ENCODE peak calls at places on chromosome 5, in ten cellular contexts. One of them, this sample, is unnamed.

GRCh38 chr5:134245692-134246091 is 19.8 kb upstream of the PPP2CA start:
- DNase-seq in esophagus muscularis mucosa: peak; percentile 17
- DNase-seq in ovary: no peak
- DNase-seq in brain microvascular endothelial cell: no peak
- DNase-seq in RWPE2: no peak
- DNase-seq in lower lobe of right lung: no peak
- DNase-seq in A673: no peak
- DNase-seq in left lung: no peak
- DNase-seq in fibroblast of mammary gland: no peak
- DNase-seq in neuronal stem cell: no peak
- DNase-seq in this sample: no peak

GRCh38 chr5:13692172-13692571 is 252.3 kb downstream of the DNAH5 start:
- DNase-seq in ovary: no peak
- DNase-seq in left lung: no peak
- DNase-seq in neuronal stem cell: no peak
- DNase-seq in RWPE2: no peak
- DNase-seq in brain microvascular endothelial cell: no peak
- DNase-seq in A673: no peak
- DNase-seq in esophagus muscularis mucosa: no peak
- DNase-seq in fibroblast of mammary gland: no peak
- DNase-seq in lower lobe of right lung: no peak
- DNase-seq in this sample: no peak

GRCh38 chr5:139639619-139640431 is 8.3 kb upstream of the CXXC5 start:
- DNase-seq in ovary: no peak
- DNase-seq in esophagus muscularis mucosa: no peak
- DNase-seq in brain microvascular endothelial cell: no peak
- DNase-seq in RWPE2: peak; percentile 75
- DNase-seq in lower lobe of right lung: no peak
- DNase-seq in left lung: peak; percentile 33
- DNase-seq in fibroblast of mammary gland: peak; percentile 43
- DNase-seq in neuronal stem cell: no peak
- DNase-seq in A673: no peak
- DNase-seq in this sample: no peak

GRCh38 chr5:67146574-67146973 is 50.0 kb downstream of the CD180 start:
- DNase-seq in A673: no peak
- DNase-seq in RWPE2: no peak
- DNase-seq in esophagus muscularis mucosa: no peak
- DNase-seq in brain microvascular endothelial cell: no peak
- DNase-seq in ovary: no peak
- DNase-seq in fibroblast of mammary gland: peak; percentile 32
- DNase-seq in left lung: no peak
- DNase-seq in neuronal stem cell: no peak
- DNase-seq in lower lobe of right lung: no peak
- DNase-seq in this sample: peak; percentile 20

GRCh38 chr5:91562922-91563321 is 179.8 kb upstream of the ARRDC3 start:
- DNase-seq in brain microvascular endothelial cell: no peak
- DNase-seq in fibroblast of mammary gland: no peak
- DNase-seq in A673: no peak
- DNase-seq in neuronal stem cell: no peak
- DNase-seq in left lung: no peak
- DNase-seq in lower lobe of right lung: no peak
- DNase-seq in esophagus muscularis mucosa: no peak
- DNase-seq in RWPE2: no peak
- DNase-seq in ovary: no peak
- DNase-seq in this sample: no peak

GRCh38 chr5:927172-928015 is 34.7 kb downstream of the TRIP13 start:
- DNase-seq in left lung: no peak
- DNase-seq in A673: no peak
- DNase-seq in lower lobe of right lung: no peak
- DNase-seq in RWPE2: no peak
- DNase-seq in brain microvascular endothelial cell: no peak
- DNase-seq in fibroblast of mammary gland: no peak
- DNase-seq in esophagus muscularis mucosa: no peak
- DNase-seq in ovary: peak; percentile 30
- DNase-seq in neuronal stem cell: no peak
- DNase-seq in this sample: no peak

GRCh38 chr5:104045987-104046386 is 483.4 kb upstream of the NUDT12 start:
- DNase-seq in left lung: no peak
- DNase-seq in RWPE2: no peak
- DNase-seq in esophagus muscularis mucosa: no peak
- DNase-seq in neuronal stem cell: no peak
- DNase-seq in ovary: no peak
- DNase-seq in fibroblast of mammary gland: no peak
- DNase-seq in lower lobe of right lung: no peak
- DNase-seq in A673: no peak
- DNase-seq in brain microvascular endothelial cell: no peak
- DNase-seq in this sample: no peak

GRCh38 chr5:161676109-161676508 is 9.4 kb upstream of the GABRA6 start:
- DNase-seq in fibroblast of mammary gland: peak; percentile 0
- DNase-seq in RWPE2: no peak
- DNase-seq in brain microvascular endothelial cell: no peak
- DNase-seq in esophagus muscularis mucosa: no peak
- DNase-seq in A673: peak; percentile 13
- DNase-seq in left lung: no peak
- DNase-seq in neuronal stem cell: peak; percentile 11
- DNase-seq in ovary: no peak
- DNase-seq in lower lobe of right lung: no peak
- DNase-seq in this sample: no peak

GRCh38 chr5:31007672-31008071 is 185.8 kb upstream of the CDH6 start:
- DNase-seq in fibroblast of mammary gland: no peak
- DNase-seq in RWPE2: no peak
- DNase-seq in neuronal stem cell: no peak
- DNase-seq in ovary: no peak
- DNase-seq in brain microvascular endothelial cell: no peak
- DNase-seq in left lung: no peak
- DNase-seq in lower lobe of right lung: no peak
- DNase-seq in esophagus muscularis mucosa: no peak
- DNase-seq in A673: no peak
- DNase-seq in this sample: no peak

GRCh38 chr5:60533789-60534188 is 166.2 kb downstream of the DEPDC1B start:
- DNase-seq in lower lobe of right lung: no peak
- DNase-seq in ovary: no peak
- DNase-seq in esophagus muscularis mucosa: no peak
- DNase-seq in A673: no peak
- DNase-seq in left lung: no peak
- DNase-seq in RWPE2: no peak
- DNase-seq in neuronal stem cell: no peak
- DNase-seq in fibroblast of mammary gland: no peak
- DNase-seq in brain microvascular endothelial cell: no peak
- DNase-seq in this sample: no peak

GRCh38 chr5:168136340-168136739 is 155.1 kb upstream of the WWC1 start:
- DNase-seq in fibroblast of mammary gland: no peak
- DNase-seq in left lung: no peak
- DNase-seq in esophagus muscularis mucosa: no peak
- DNase-seq in A673: no peak
- DNase-seq in RWPE2: no peak
- DNase-seq in lower lobe of right lung: no peak
- DNase-seq in ovary: no peak
- DNase-seq in brain microvascular endothelial cell: no peak
- DNase-seq in neuronal stem cell: no peak
- DNase-seq in this sample: no peak

GRCh38 chr5:81136557-81136956 is 96.6 kb upstream of the CKMT2 start:
- DNase-seq in lower lobe of right lung: no peak
- DNase-seq in fibroblast of mammary gland: no peak
- DNase-seq in ovary: no peak
- DNase-seq in RWPE2: no peak
- DNase-seq in left lung: no peak
- DNase-seq in neuronal stem cell: no peak
- DNase-seq in esophagus muscularis mucosa: no peak
- DNase-seq in brain microvascular endothelial cell: no peak
- DNase-seq in A673: no peak
- DNase-seq in this sample: no peak

GRCh38 chr5:82265052-82265451 is 13.1 kb downstream of the RPS23 start:
- DNase-seq in brain microvascular endothelial cell: no peak
- DNase-seq in ovary: no peak
- DNase-seq in esophagus muscularis mucosa: no peak
- DNase-seq in fibroblast of mammary gland: peak; percentile 45
- DNase-seq in A673: no peak
- DNase-seq in neuronal stem cell: no peak
- DNase-seq in left lung: no peak
- DNase-seq in RWPE2: no peak
- DNase-seq in lower lobe of right lung: no peak
- DNase-seq in this sample: no peak

GRCh38 chr5:21806943-21807342 is 1046.2 kb downstream of the CDH12 start:
- DNase-seq in left lung: no peak
- DNase-seq in brain microvascular endothelial cell: peak; percentile 28
- DNase-seq in fibroblast of mammary gland: peak; percentile 90
- DNase-seq in esophagus muscularis mucosa: no peak
- DNase-seq in neuronal stem cell: no peak
- DNase-seq in A673: peak; percentile 74
- DNase-seq in ovary: no peak
- DNase-seq in RWPE2: no peak
- DNase-seq in lower lobe of right lung: no peak
- DNase-seq in this sample: peak; percentile 71

GRCh38 chr5:151092750-151093149 is 11.9 kb upstream of the TNIP1 start:
- DNase-seq in esophagus muscularis mucosa: no peak
- DNase-seq in fibroblast of mammary gland: peak; percentile 84
- DNase-seq in brain microvascular endothelial cell: peak; percentile 66
- DNase-seq in left lung: no peak
- DNase-seq in A673: no peak
- DNase-seq in ovary: no peak
- DNase-seq in lower lobe of right lung: no peak
- DNase-seq in RWPE2: peak; percentile 85
- DNase-seq in neuronal stem cell: no peak
- DNase-seq in this sample: peak; percentile 69

GRCh38 chr5:137629646-137630045 is 106.2 kb downstream of the KLHL3 start:
- DNase-seq in lower lobe of right lung: no peak
- DNase-seq in ovary: no peak
- DNase-seq in esophagus muscularis mucosa: peak; percentile 80
- DNase-seq in A673: peak; percentile 67
- DNase-seq in fibroblast of mammary gland: peak; percentile 70
- DNase-seq in RWPE2: no peak
- DNase-seq in neuronal stem cell: peak; percentile 54
- DNase-seq in left lung: no peak
- DNase-seq in brain microvascular endothelial cell: peak; percentile 25
- DNase-seq in this sample: no peak

GRCh38 chr5:142253938-142254895 is 70.6 kb downstream of the SPRY4 start:
- DNase-seq in lower lobe of right lung: no peak
- DNase-seq in neuronal stem cell: no peak
- DNase-seq in brain microvascular endothelial cell: no peak
- DNase-seq in esophagus muscularis mucosa: no peak
- DNase-seq in RWPE2: no peak
- DNase-seq in ovary: no peak
- DNase-seq in left lung: no peak
- DNase-seq in A673: no peak
- DNase-seq in fibroblast of mammary gland: peak; percentile 37
- DNase-seq in this sample: peak; percentile 9

GRCh38 chr5:172186114-172186695 is 1.8 kb downstream of the STK10 start:
- DNase-seq in fibroblast of mammary gland: no peak
- DNase-seq in brain microvascular endothelial cell: no peak
- DNase-seq in esophagus muscularis mucosa: no peak
- DNase-seq in A673: no peak
- DNase-seq in RWPE2: peak; percentile 14
- DNase-seq in neuronal stem cell: no peak
- DNase-seq in ovary: peak; percentile 11
- DNase-seq in left lung: no peak
- DNase-seq in lower lobe of right lung: no peak
- DNase-seq in this sample: no peak
- H3K4me3 ChIP-seq in fibroblast of mammary gland: peak overlapping the region; percentile 94
- H3K4me3 ChIP-seq in brain microvascular endothelial cell: peak overlapping the region; percentile 94
- H3K4me3 ChIP-seq in esophagus muscularis mucosa: peak overlapping the region; percentile 94
- H3K4me3 ChIP-seq in A673: no peak overlapping the region
- H3K4me3 ChIP-seq in RWPE2: peak overlapping the region; percentile 63
- H3K4me3 ChIP-seq in neuronal stem cell: no peak overlapping the region
- H3K4me3 ChIP-seq in ovary: peak overlapping the region; percentile 91
- H3K4me3 ChIP-seq in left lung: peak overlapping the region; percentile 96
- H3K4me3 ChIP-seq in lower lobe of right lung: peak overlapping the region; percentile 99
- H3K4me3 ChIP-seq in this sample: peak overlapping the region; percentile 96

GRCh38 chr5:132466453-132467291 is 23.9 kb downstream of the IRF1 start:
- DNase-seq in left lung: peak; percentile 73
- DNase-seq in fibroblast of mammary gland: peak; percentile 44
- DNase-seq in brain microvascular endothelial cell: peak; percentile 86
- DNase-seq in RWPE2: peak; percentile 89
- DNase-seq in neuronal stem cell: no peak
- DNase-seq in ovary: peak; percentile 53
- DNase-seq in esophagus muscularis mucosa: no peak
- DNase-seq in A673: no peak
- DNase-seq in lower lobe of right lung: peak; percentile 83
- DNase-seq in this sample: no peak
- H3K4me3 ChIP-seq in left lung: peak overlapping the region; percentile 18
- H3K4me3 ChIP-seq in fibroblast of mammary gland: no peak overlapping the region
- H3K4me3 ChIP-seq in brain microvascular endothelial cell: no peak overlapping the region
- H3K4me3 ChIP-seq in RWPE2: no peak overlapping the region
- H3K4me3 ChIP-seq in neuronal stem cell: no peak overlapping the region
- H3K4me3 ChIP-seq in ovary: no peak overlapping the region
- H3K4me3 ChIP-seq in esophagus muscularis mucosa: no peak overlapping the region
- H3K4me3 ChIP-seq in A673: no peak overlapping the region
- H3K4me3 ChIP-seq in lower lobe of right lung: peak overlapping the region; percentile 21
- H3K4me3 ChIP-seq in this sample: no peak overlapping the region

GRCh38 chr5:53792338-53792737 is 231.9 kb downstream of the NDUFS4 start:
- DNase-seq in left lung: no peak
- DNase-seq in esophagus muscularis mucosa: peak; percentile 29
- DNase-seq in A673: no peak
- DNase-seq in lower lobe of right lung: no peak
- DNase-seq in neuronal stem cell: no peak
- DNase-seq in fibroblast of mammary gland: no peak
- DNase-seq in brain microvascular endothelial cell: no peak
- DNase-seq in ovary: no peak
- DNase-seq in RWPE2: no peak
- DNase-seq in this sample: peak; percentile 8
- H3K4me3 ChIP-seq in left lung: no peak overlapping the region
- H3K4me3 ChIP-seq in esophagus muscularis mucosa: no peak overlapping the region
- H3K4me3 ChIP-seq in A673: no peak overlapping the region
- H3K4me3 ChIP-seq in lower lobe of right lung: no peak overlapping the region
- H3K4me3 ChIP-seq in neuronal stem cell: no peak overlapping the region
- H3K4me3 ChIP-seq in fibroblast of mammary gland: no peak overlapping the region
- H3K4me3 ChIP-seq in brain microvascular endothelial cell: no peak overlapping the region
- H3K4me3 ChIP-seq in ovary: no peak overlapping the region
- H3K4me3 ChIP-seq in RWPE2: no peak overlapping the region
- H3K4me3 ChIP-seq in this sample: no peak overlapping the region

GRCh38 chr5:172571892-172572291 is 69.2 kb upstream of the NEURL1B start:
- DNase-seq in left lung: no peak
- DNase-seq in ovary: no peak
- DNase-seq in esophagus muscularis mucosa: no peak
- DNase-seq in lower lobe of right lung: no peak
- DNase-seq in RWPE2: no peak
- DNase-seq in brain microvascular endothelial cell: no peak
- DNase-seq in fibroblast of mammary gland: no peak
- DNase-seq in A673: no peak
- DNase-seq in neuronal stem cell: no peak
- DNase-seq in this sample: no peak

GRCh38 chr5:172571413-172571812 is 69.7 kb upstream of the NEURL1B start:
- DNase-seq in esophagus muscularis mucosa: no peak
- DNase-seq in brain microvascular endothelial cell: no peak
- DNase-seq in RWPE2: no peak
- DNase-seq in neuronal stem cell: no peak
- DNase-seq in lower lobe of right lung: no peak
- DNase-seq in left lung: no peak
- DNase-seq in fibroblast of mammary gland: no peak
- DNase-seq in ovary: no peak
- DNase-seq in A673: no peak
- DNase-seq in this sample: no peak

GRCh38 chr5:172572440-172572839 is 68.6 kb upstream of the NEURL1B start:
- DNase-seq in fibroblast of mammary gland: no peak
- DNase-seq in brain microvascular endothelial cell: no peak
- DNase-seq in A673: no peak
- DNase-seq in ovary: no peak
- DNase-seq in lower lobe of right lung: no peak
- DNase-seq in RWPE2: no peak
- DNase-seq in esophagus muscularis mucosa: no peak
- DNase-seq in left lung: no peak
- DNase-seq in neuronal stem cell: no peak
- DNase-seq in this sample: no peak

GRCh38 chr5:172569862-172570558 is 71.1 kb upstream of the NEURL1B start:
- DNase-seq in RWPE2: no peak
- DNase-seq in brain microvascular endothelial cell: no peak
- DNase-seq in fibroblast of mammary gland: no peak
- DNase-seq in esophagus muscularis mucosa: no peak
- DNase-seq in lower lobe of right lung: no peak
- DNase-seq in left lung: no peak
- DNase-seq in ovary: no peak
- DNase-seq in neuronal stem cell: no peak
- DNase-seq in A673: no peak
- DNase-seq in this sample: no peak

GRCh38 chr5:172570594-172571334 is 70.3 kb upstream of the NEURL1B start:
- DNase-seq in ovary: no peak
- DNase-seq in esophagus muscularis mucosa: no peak
- DNase-seq in A673: no peak
- DNase-seq in left lung: no peak
- DNase-seq in fibroblast of mammary gland: no peak
- DNase-seq in neuronal stem cell: no peak
- DNase-seq in RWPE2: no peak
- DNase-seq in lower lobe of right lung: no peak
- DNase-seq in brain microvascular endothelial cell: no peak
- DNase-seq in this sample: no peak
- H3K4me3 ChIP-seq in ovary: no peak overlapping the region
- H3K4me3 ChIP-seq in esophagus muscularis mucosa: no peak overlapping the region
- H3K4me3 ChIP-seq in A673: no peak overlapping the region
- H3K4me3 ChIP-seq in left lung: no peak overlapping the region
- H3K4me3 ChIP-seq in fibroblast of mammary gland: no peak overlapping the region
- H3K4me3 ChIP-seq in neuronal stem cell: no peak overlapping the region
- H3K4me3 ChIP-seq in RWPE2: no peak overlapping the region
- H3K4me3 ChIP-seq in lower lobe of right lung: no peak overlapping the region
- H3K4me3 ChIP-seq in brain microvascular endothelial cell: no peak overlapping the region
- H3K4me3 ChIP-seq in this sample: no peak overlapping the region